ENCODE peak calls at places on chromosomes 16 and 17, in five cellular contexts. H is HepG2, Y is GM12878, Z is HEK293T, L is NT2/D1. M is an unnamed sample.

GRCh38 chr17:58219789-58220183 is 731 bp upstream of the MKS1 start:
- DNase-seq in Y (no peak), L (no peak), Z (no peak), H (peak), M (no peak)

GRCh38 chr16:75550211-75550662 is 5.8 kb downstream of the TMEM231 start:
- DNase-seq in L (peak), Z (peak), H (peak), Y (peak), M (no peak)

GRCh38 chr17:63382826-63383225 is 63.3 kb downstream of the CYB561 start:
- DNase-seq in L (no peak), H (no peak), Z (no peak), Y (no peak), M (no peak)

GRCh38 chr17:67055811-67056745 is 11.7 kb downstream of the CACNG1 start:
- DNase-seq in H (no peak), Z (no peak), Y (no peak), L (no peak), M (peak)

GRCh38 chr16:527015-527903 is at the start of gene CAPN15:
- DNase-seq in H (peak), L (peak), Z (peak), Y (peak), M (peak)

GRCh38 chr17:38533706-38534497 is 71.8 kb downstream of the SRCIN1 start:
- DNase-seq in L (no peak), Z (no peak), H (no peak), Y (no peak), M (no peak)

GRCh38 chr17:38322897-38323296 is 20.9 kb downstream of the GPR179 start:
- DNase-seq in L (no peak), Z (no peak), Y (no peak), H (no peak), M (no peak)

GRCh38 chr16:85335584-85336492 is 223.6 kb upstream of the CIBAR2 start:
- DNase-seq in Y (no peak), Z (no peak), L (no peak), H (no peak), M (no peak)

GRCh38 chr16:67723151-67723915 is 4.2 kb upstream of the GFOD2 start:
- DNase-seq in H (no peak), L (no peak), Y (no peak), Z (no peak), M (no peak)

GRCh38 chr17:29571486-29571882 is 3.0 kb downstream of the TP53I13 start:
- DNase-seq in Z (no peak), Y (no peak), L (no peak), H (no peak), M (no peak)

GRCh38 chr16:46519063-46519462 is 102.1 kb downstream of the SHCBP1 start:
- DNase-seq in H (peak), Y (no peak), L (no peak), Z (no peak), M (no peak)

GRCh38 chr17:45433136-45433535 is 466 bp upstream of the ARHGAP27 start:
- DNase-seq in Y (no peak), H (no peak), L (no peak), Z (peak), M (no peak)

GRCh38 chr17:67503184-67503583 is 126.1 kb downstream of the PITPNC1 start:
- DNase-seq in H (no peak), Z (no peak), Y (no peak), L (no peak), M (no peak)

GRCh38 chr17:47203984-47204721 is 5.0 kb upstream of the MYL4 start:
- DNase-seq in H (no peak), L (no peak), Z (no peak), Y (no peak), M (no peak)

GRCh38 chr17:79746955-79747507 is 16.3 kb downstream of the ENPP7 start:
- DNase-seq in Y (no peak), Z (no peak), H (no peak), L (peak), M (no peak)

GRCh38 chr16:12588510-12588909 is 215.2 kb downstream of the CPPED1 start:
- DNase-seq in L (no peak), Y (no peak), H (peak), Z (no peak), M (no peak)

GRCh38 chr17:28950017-28950751 is 1.1 kb downstream of the PHF12 start:
- DNase-seq in H (peak), Y (no peak), Z (no peak), L (no peak), M (peak)

GRCh38 chr17:32802306-32802705 is 74.6 kb downstream of the MYO1D start:
- DNase-seq in H (no peak), Y (no peak), Z (no peak), L (no peak), M (no peak)

GRCh38 chr17:82808921-82809905 is 30.6 kb downstream of the ZNF750 start:
- DNase-seq in Z (no peak), H (no peak), L (no peak), Y (no peak), M (no peak)

GRCh38 chr17:75568412-75569255 is 19.0 kb upstream of the MYO15B start:
- DNase-seq in H (no peak), Z (no peak), L (no peak), Y (no peak), M (no peak)

GRCh38 chr16:53999123-53999522 is 287.5 kb downstream of the IRX3 start:
- DNase-seq in Z (no peak), H (no peak), L (no peak), Y (no peak), M (no peak)

GRCh38 chr17:74870512-74870911 is 2.3 kb downstream of the FDXR start:
- DNase-seq in H (peak), L (no peak), Y (no peak), Z (no peak), M (no peak)

GRCh38 chr17:17493249-17493985 is 2.8 kb downstream of the RASD1 start:
- DNase-seq in H (no peak), Z (no peak), Y (no peak), L (no peak), M (no peak)

GRCh38 chr17:75392559-75392958 is 12.9 kb downstream of the GRB2 start:
- DNase-seq in L (no peak), H (no peak), Z (no peak), Y (no peak), M (no peak)

GRCh38 chr17:43536236-43537088 is 9.7 kb downstream of the ETV4 start:
- DNase-seq in L (no peak), Y (no peak), H (no peak), Z (no peak), M (no peak)

GRCh38 chr17:41687828-41688640 is 651 bp upstream of the EIF1 start:
- DNase-seq in Z (no peak), L (no peak), Y (no peak), H (peak), M (no peak)

GRCh38 chr17:37124825-37125181 is 176.0 kb downstream of the AATF start:
- DNase-seq in Z (no peak), L (no peak), Y (no peak), H (no peak), M (no peak)

GRCh38 chr16:6482861-6483530 is 849.6 kb upstream of the RBFOX1 start:
- DNase-seq in L (no peak), Z (no peak), H (no peak), Y (no peak), M (no peak)

GRCh38 chr17:72822358-72823023 is 270.0 kb downstream of the SLC39A11 start:
- DNase-seq in Y (no peak), L (no peak), H (peak), Z (no peak), M (no peak)

GRCh38 chr17:17414316-17414937 is 62.4 kb upstream of the MED9 start:
- DNase-seq in H (no peak), L (no peak), Y (no peak), Z (no peak), M (no peak)

DNA sequence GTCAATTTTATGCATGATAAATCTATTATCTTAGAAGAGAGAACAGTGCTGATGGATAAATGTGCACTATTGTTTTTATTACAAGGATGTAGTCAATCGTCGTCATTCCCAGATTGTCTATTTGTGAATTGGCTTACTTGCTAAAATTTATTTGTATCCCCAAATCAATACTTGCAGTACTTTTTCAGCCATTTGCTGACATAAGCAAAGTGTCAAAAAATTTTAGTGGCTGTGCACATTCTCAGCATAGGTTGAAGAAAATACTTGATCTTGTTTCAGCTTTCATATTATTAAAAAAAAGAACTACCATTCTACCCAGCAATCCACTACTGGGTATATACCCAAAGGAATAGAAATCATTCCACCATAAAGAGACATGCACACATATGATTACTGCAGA is 477.9 kb upstream of the CA10 start:
- DNase-seq in Y (no peak), Z (no peak), H (no peak), L (no peak), M (no peak)
- TF ChIP-seq SUZ12 in Y (no peak), Z (no peak), H (no peak), L (no peak), M (no peak)

DNA sequence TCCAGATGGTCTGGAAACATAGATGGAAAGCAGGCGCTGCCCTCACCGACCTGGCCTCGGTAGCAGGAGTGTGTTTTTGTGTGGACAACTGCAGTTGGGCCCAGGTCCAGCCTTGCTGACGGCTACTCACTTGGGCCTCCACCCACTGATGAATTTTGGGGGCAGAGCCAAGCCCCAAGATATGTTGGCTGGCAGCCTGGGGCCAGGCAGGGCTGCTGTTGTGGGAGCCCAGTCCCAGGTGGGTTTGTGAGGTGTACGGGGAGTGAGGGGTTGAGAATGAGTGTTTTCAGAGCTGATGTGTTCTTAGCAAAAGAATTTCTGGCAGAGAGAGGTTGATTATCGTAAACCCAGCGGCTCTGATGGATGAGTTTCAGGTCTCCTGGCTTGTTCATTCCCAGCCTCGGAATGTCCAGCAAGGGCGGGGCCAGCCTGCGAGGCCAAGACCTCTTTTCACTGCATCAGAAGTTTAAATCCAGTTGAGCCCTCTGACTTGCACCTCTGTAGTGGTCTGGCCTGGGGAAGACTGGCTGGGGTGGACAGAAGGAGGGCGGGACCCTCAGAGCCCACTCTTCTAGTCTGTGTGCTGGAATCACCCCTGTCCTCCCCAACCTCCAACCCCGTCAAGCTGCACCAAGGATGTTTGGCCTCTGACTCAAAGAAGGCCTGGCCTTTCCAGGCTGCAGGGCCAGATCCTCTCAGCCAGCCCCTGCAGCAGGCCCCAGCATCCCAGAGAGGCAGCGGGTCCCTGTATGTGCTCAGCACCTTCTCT is 179.8 kb downstream of the RAB11FIP4 start:
- DNase-seq in Y (no peak), H (no peak), L (no peak), Z (no peak), M (no peak)
- TF ChIP-seq SUZ12 in Y (no peak), H (no peak), L (no peak), Z (no peak), M (no peak)

DNA sequence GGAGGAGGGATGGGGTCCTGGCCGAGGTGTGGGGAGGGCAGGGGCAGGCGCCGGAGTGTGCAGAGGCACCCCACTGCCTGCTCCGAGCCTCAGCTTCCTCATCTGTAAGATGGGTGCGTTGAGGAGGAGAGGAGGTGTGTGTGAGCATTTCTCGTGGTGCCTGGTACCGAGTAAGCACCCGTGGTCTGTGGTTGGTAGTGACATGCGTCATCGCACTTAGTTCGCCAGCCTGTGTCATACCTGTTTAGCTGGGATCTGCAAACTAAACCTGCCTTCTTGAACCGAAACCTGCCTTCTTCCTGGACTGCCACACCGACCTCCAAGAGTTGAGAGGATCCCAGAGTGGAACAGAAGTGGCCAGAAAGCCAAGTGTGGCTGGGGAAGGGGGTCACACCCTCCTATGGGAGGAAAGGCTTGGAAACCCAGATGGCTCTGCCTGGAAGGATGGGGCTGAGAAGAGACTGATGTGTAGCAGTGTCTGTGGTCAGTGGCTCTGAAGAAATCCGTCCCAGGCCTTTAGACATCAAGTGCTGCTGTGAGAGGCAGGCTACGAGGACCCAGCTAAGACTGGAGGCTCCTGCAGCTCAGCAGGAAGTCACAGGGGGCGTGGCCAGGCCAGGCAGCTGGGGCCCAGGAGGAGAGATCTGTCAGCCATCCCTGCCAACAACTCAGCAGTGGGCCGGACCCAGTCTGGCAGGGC is 162.6 kb upstream of the PLCG2 start:
- DNase-seq in L (no peak), Y (peak), Z (no peak), H (no peak), M (no peak)
- TF ChIP-seq SUZ12 in L (no peak), Y (no peak), Z (no peak), H (no peak), M (no peak)

GRCh38 chr16:22184615-22184968 is 21.5 kb upstream of the EEF2K start:
- DNase-seq in Z (no peak), H (no peak), Y (no peak), L (no peak), M (no peak)
- TF ChIP-seq SUZ12 in Z (no peak), H (no peak), Y (no peak), L (no peak), M (no peak)

M was measured in H1.